ENCODE peak calls at places on chromosomes 11 and 22, in five cellular contexts. V is neural crest cell, P is PC-9, E is WTC11, U is PC-3. L is an unnamed sample.

GRCh38 chr11:46247664-46248063 is 29.8 kb upstream of the CREB3L1 start:
- DNase-seq in E (peak), U (peak), P (peak), V (no peak), L (peak)

GRCh38 chr11:116229581-116229980 is 543.2 kb downstream of the BUD13 start:
- DNase-seq in E (no peak), U (no peak), P (no peak), V (no peak), L (no peak)

GRCh38 chr11:48172818-48173609 is 43.6 kb upstream of the OR4B1 start:
- DNase-seq in E (peak), U (peak), P (peak), V (peak), L (peak)

GRCh38 chr11:85086511-85087284 is 540.4 kb downstream of the DLG2 start:
- DNase-seq in E (no peak), P (peak), U (peak), V (no peak), L (no peak)

GRCh38 chr11:108890482-108891092 is 225.7 kb downstream of the DDX10 start:
- DNase-seq in E (no peak), V (no peak), U (no peak), P (no peak), L (no peak)

GRCh38 chr22:26259510-26259909 is 90.2 kb downstream of the SEZ6L start:
- DNase-seq in V (peak), E (peak), U (peak), P (no peak), L (no peak)

GRCh38 chr11:17917556-17917955 is 95.3 kb downstream of the SERGEF start:
- DNase-seq in U (no peak), E (no peak), V (no peak), P (no peak), L (no peak)

GRCh38 chr11:79419120-79419519 is 21.7 kb downstream of the TENM4 start:
- DNase-seq in E (no peak), V (no peak), P (peak), U (peak), L (peak)

GRCh38 chr22:22948651-22949611 is 61.3 kb downstream of the IGLL5 start:
- DNase-seq in E (no peak), U (no peak), P (no peak), V (no peak), L (no peak)

DNA sequence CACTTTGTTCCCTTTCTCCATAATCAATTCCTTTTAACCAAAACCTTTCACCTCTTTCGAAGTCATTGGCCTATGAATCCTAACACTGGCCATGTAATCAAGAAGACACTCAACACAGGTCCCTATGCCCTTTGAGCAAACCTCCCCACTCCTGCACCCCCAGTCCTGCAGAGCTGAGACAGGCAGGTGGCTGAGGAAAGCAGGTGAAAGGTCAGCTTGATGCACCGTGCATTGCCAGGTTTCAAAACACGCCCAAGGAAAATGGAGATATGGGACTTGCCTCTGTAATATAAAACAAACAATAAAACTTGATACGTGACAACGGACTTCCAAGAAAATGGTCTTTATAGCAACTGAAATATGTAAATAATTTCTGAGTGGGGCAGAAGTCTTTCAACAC is 10.6 kb downstream of the CPT1A start:
- DNase-seq in U (peak), P (no peak), E (no peak), V (no peak), L (peak)
- TF ChIP-seq CTCF in U (no peak), P (no peak), E (no peak), V (no peak), L (no peak)

GRCh38 chr11:57426754-57427691 is at the start of gene SLC43A3:
- DNase-seq in U (peak), P (peak), E (peak), V (peak), L (peak)
- TF ChIP-seq CTCF in U (no peak), P (no peak), E (no peak), V (peak), L (no peak)

DNA sequence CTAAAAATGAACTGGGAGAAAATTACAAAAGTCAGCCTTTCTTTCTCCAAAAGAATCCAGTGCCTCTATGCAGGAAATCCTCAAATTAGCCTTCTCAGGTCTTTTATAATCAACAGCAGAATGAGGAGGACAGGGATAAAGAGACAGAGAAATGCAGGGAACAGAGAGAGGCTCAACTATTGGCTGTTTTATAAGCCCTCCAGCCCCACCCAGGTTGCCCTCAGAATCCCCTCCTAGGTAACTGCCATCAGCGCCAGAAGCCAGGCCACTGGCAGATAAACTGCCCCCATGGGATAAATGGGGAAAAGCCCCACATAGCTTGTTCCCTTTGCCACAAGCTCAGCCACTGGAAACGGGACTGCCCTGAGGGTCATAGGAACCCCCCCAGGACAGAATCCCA is 10.9 kb upstream of the HMOX1 start:
- DNase-seq in E (no peak), P (no peak), V (no peak), U (no peak), L (no peak)
- TF ChIP-seq CTCF in E (no peak), P (no peak), V (no peak), U (no peak), L (no peak)

GRCh38 chr11:35486934-35487333 is 38.5 kb downstream of the PAMR1 start:
- DNase-seq in P (no peak), V (no peak), E (no peak), U (no peak), L (no peak)
- TF ChIP-seq CTCF in P (no peak), V (no peak), E (no peak), U (no peak), L (no peak)

DNA sequence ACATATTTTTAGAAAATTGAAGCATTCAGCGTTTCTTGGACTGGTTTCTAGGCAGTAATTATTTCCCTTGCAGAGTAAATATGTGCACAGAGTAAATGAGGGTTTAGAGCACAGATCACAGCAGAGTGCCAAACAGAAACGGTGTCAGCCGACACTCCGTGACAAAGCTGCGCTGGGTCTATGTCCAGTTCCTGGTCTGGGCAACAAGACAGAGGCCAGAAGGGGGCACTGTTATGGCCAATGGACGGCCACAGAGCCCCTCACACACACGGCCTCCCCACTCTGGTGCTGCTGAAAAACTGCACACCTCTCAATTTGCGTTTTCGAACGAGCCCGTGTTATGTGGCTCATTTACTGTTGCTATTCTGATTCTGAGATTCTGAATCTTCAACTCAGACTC is 180.7 kb downstream of the MPPED1 start:
- DNase-seq in E (peak), V (peak), U (no peak), P (peak), L (no peak)
- TF ChIP-seq CTCF in E (peak), V (peak), U (peak), P (peak), L (no peak)

GRCh38 chr11:113114452-113115027 is 153.3 kb downstream of the NCAM1 start:
- DNase-seq in V (peak), U (peak), P (peak), E (peak), L (peak)
- TF ChIP-seq CTCF in V (peak), U (peak), P (peak), E (peak), L (peak)